ENCODE peak calls at places on chromosomes 6 and 20, in nine cellular contexts. P is fibroblast of the aortic adventitia, Y is adrenal gland, W is mucosa of descending colon, J is lower leg skin, V is neural progenitor cell, N is osteoblast, R is bronchial epithelial cell, S is fibroblast of lung. E is an unnamed sample.

GRCh38 chr6:157313531-157314467 is 9.5 kb downstream of the TMEM242 start:
- DNase-seq in P (no peak), Y (no peak), W (no peak), J (no peak), V (no peak), N (no peak), R (no peak), S (no peak), E (no peak)

GRCh38 chr6:13267142-13267621 is 61.2 kb downstream of the TBC1D7 start:
- DNase-seq in P (peak; percentile 22), Y (no peak), W (no peak), J (peak; percentile 43), V (no peak), N (no peak), R (peak; percentile 73), S (peak; percentile 39), E (no peak)

GRCh38 chr6:122202576-122203137 is 196.8 kb upstream of the HSF2 start:
- DNase-seq in P (no peak), Y (no peak), W (no peak), J (no peak), V (no peak), N (no peak), R (no peak), S (peak; percentile 8), E (no peak)

GRCh38 chr6:101083533-101084172 is 202.5 kb upstream of the ASCC3 start:
- DNase-seq in P (peak; percentile 64), Y (no peak), W (no peak), J (no peak), V (peak; percentile 3), N (no peak), R (peak; percentile 100), S (peak; percentile 81), E (no peak)

GRCh38 chr6:43268348-43268685 is 25.0 kb downstream of the TTBK1 start:
- DNase-seq in P (no peak), Y (no peak), W (no peak), J (no peak), V (no peak), N (peak; percentile 79), R (no peak), S (no peak), E (no peak)

GRCh38 chr6:167746377-167747151 is 80.1 kb upstream of the AFDN start:
- DNase-seq in P (no peak), Y (no peak), W (no peak), J (no peak), V (no peak), N (peak; percentile 21), R (no peak), S (no peak), E (no peak)

GRCh38 chr6:158793432-158793831 is 25.7 kb downstream of the EZR start:
- DNase-seq in P (peak; percentile 53), Y (no peak), W (no peak), J (peak; percentile 6), V (peak; percentile 38), N (peak; percentile 88), R (peak; percentile 72), S (peak; percentile 61), E (no peak)

GRCh38 chr20:18906046-18906445 is 92.5 kb downstream of the SCP2D1 start:
- DNase-seq in P (no peak), Y (no peak), W (no peak), J (no peak), V (no peak), N (no peak), R (no peak), S (no peak), E (no peak)

GRCh38 chr6:125821825-125822281 is 31.1 kb downstream of the NCOA7 start:
- DNase-seq in P (peak; percentile 52), Y (no peak), W (peak; percentile 38), J (no peak), V (no peak), N (no peak), R (no peak), S (peak; percentile 40), E (no peak)

GRCh38 chr20:10798811-10799210 is 125.0 kb upstream of the JAG1 start:
- DNase-seq in P (peak; percentile 43), Y (no peak), W (no peak), J (no peak), V (no peak), N (peak; percentile 89), R (peak; percentile 96), S (peak; percentile 78), E (no peak)

GRCh38 chr6:4134841-4135664 is at the start of gene ECI2:
- DNase-seq in P (peak; percentile 40), Y (peak; percentile 75), W (peak; percentile 82), J (no peak), V (peak; percentile 92), N (peak; percentile 79), R (peak; percentile 45), S (peak; percentile 53), E (no peak)

GRCh38 chr20:41738584-41739193 is 120.5 kb upstream of the CHD6 start:
- DNase-seq in P (peak; percentile 53), Y (peak; percentile 43), W (peak; percentile 55), J (peak; percentile 76), V (peak; percentile 77), N (no peak), R (peak; percentile 34), S (peak; percentile 15), E (no peak)

GRCh38 chr20:7989379-7989778 is 30.2 kb downstream of the TMX4 start:
- DNase-seq in P (peak; percentile 34), Y (no peak), W (no peak), J (no peak), V (no peak), N (no peak), R (no peak), S (no peak), E (no peak)
- TF ChIP-seq CTCF in P (peak; percentile 11), Y (no peak), W (no peak), J (no peak), V (no peak), N (no peak), R (no peak), S (no peak), E (no peak)

GRCh38 chr20:14142171-14142570 is 146.9 kb downstream of the MACROD2 start:
- DNase-seq in P (peak; percentile 78), Y (peak; percentile 46), W (no peak), J (no peak), V (peak; percentile 85), N (peak; percentile 47), R (peak; percentile 61), S (peak; percentile 35), E (no peak)
- TF ChIP-seq CTCF in P (peak; percentile 66), Y (peak; percentile 68), W (no peak), J (no peak), V (peak; percentile 84), N (peak; percentile 17), R (peak; percentile 71), S (peak; percentile 29), E (no peak)

DNA sequence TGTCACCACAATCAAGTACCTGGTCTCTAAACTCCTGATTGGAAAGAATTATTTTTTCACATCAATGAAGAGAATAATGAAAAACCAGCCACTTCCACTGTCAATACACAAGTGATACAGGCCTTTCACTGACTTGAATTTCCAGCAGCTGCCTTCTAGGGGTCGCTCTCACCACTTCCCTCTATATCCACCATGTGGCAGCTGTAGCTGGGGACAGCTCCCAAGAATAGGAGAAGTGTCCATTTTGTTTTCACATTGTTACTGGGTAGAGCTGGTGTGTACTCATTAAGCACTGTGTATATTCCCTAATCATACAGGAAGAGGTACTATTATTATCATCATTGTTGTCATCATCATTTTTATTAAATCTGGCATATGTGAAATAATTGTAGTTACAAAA is 438.4 kb upstream of the SPTLC3 start:
- DNase-seq in P (no peak), Y (no peak), W (peak; percentile 37), J (no peak), V (peak; percentile 74), N (peak; percentile 3), R (peak; percentile 31), S (no peak), E (no peak)
- TF ChIP-seq CTCF in P (no peak), Y (no peak), W (peak; percentile 26), J (no peak), V (peak; percentile 79), N (no peak), R (peak; percentile 55), S (no peak), E (no peak)

GRCh38 chr6:39793528-39793927 is 1.4 kb downstream of the DAAM2 start:
- DNase-seq in P (no peak), Y (no peak), W (no peak), J (no peak), V (no peak), N (peak; percentile 50), R (no peak), S (no peak), E (no peak)

GRCh38 chr6:39792501-39793450 is 600 bp downstream of the DAAM2 start:
- DNase-seq in P (no peak), Y (peak; percentile 40), W (peak; percentile 28), J (peak; percentile 87), V (no peak), N (peak; percentile 74), R (no peak), S (no peak), E (no peak)

GRCh38 chr6:39791311-39791710 is 865 bp upstream of the DAAM2 start:
- DNase-seq in P (no peak), Y (no peak), W (no peak), J (no peak), V (no peak), N (peak; percentile 91), R (no peak), S (no peak), E (no peak)

GRCh38 chr6:39790772-39791171 is 1.4 kb upstream of the DAAM2 start:
- DNase-seq in P (no peak), Y (no peak), W (no peak), J (no peak), V (no peak), N (peak; percentile 46), R (no peak), S (peak; percentile 52), E (no peak)

GRCh38 chr6:39791850-39792500 is at the start of gene DAAM2:
- DNase-seq in P (peak; percentile 19), Y (peak; percentile 72), W (peak; percentile 66), J (peak; percentile 92), V (peak; percentile 70), N (peak; percentile 92), R (no peak), S (peak; percentile 63), E (no peak)
- TF ChIP-seq CTCF in P (peak; percentile 32), Y (peak; percentile 8), W (no peak), J (no peak), V (peak; percentile 36), N (peak; percentile 5), R (no peak), S (peak; percentile 19), E (no peak)

GRCh38 chr20:3777726-3778629 is 3.3 kb downstream of the SPEF1 start:
- DNase-seq in P (peak; percentile 34), Y (no peak), W (peak; percentile 77), J (peak; percentile 95), V (peak; percentile 81), N (peak; percentile 97), R (peak; percentile 26), S (no peak), E (no peak)
- TF ChIP-seq CTCF in P (no peak), Y (no peak), W (no peak), J (no peak), V (no peak), N (no peak), R (peak; percentile 14), S (peak; percentile 3), E (peak; percentile 5)

GRCh38 chr20:25319241-25320034 is 71.2 kb downstream of the ABHD12 start:
- DNase-seq in P (no peak), Y (peak; percentile 11), W (no peak), J (peak; percentile 60), V (no peak), N (peak; percentile 45), R (no peak), S (no peak), E (peak; percentile 8)
- TF ChIP-seq CTCF in P (no peak), Y (no peak), W (no peak), J (no peak), V (no peak), N (no peak), R (no peak), S (no peak), E (no peak)